ENCODE peak calls at places on chromosomes 5 and 9, in seven cellular contexts. O, U, Z, R, D, N and M are unnamed samples.

GRCh38 chr5:133704411-133704810 is 92.1 kb upstream of the FSTL4 start:
- DNase-seq in O (no peak), U (no peak), Z (no peak), R (no peak), D (peak; percentile 41), N (no peak), M (no peak)

GRCh38 chr5:88808153-88808552 is 74.8 kb downstream of the MEF2C start:
- DNase-seq in O (no peak), U (no peak), Z (no peak), R (no peak), D (no peak), N (no peak), M (no peak)

GRCh38 chr9:19431361-19432171 is 22.8 kb downstream of the ACER2 start:
- DNase-seq in O (no peak), U (peak; percentile 45), Z (no peak), R (peak; percentile 69), D (peak; percentile 78), N (no peak), M (no peak)

GRCh38 chr5:176188506-176189193 is 49.6 kb upstream of the SIMC1 start:
- DNase-seq in O (no peak), U (no peak), Z (no peak), R (no peak), D (no peak), N (no peak), M (no peak)

GRCh38 chr5:10453564-10453963 is 11.9 kb downstream of the ROPN1L start:
- DNase-seq in O (peak; percentile 35), U (peak; percentile 36), Z (no peak), R (peak; percentile 11), D (no peak), N (peak; percentile 53), M (no peak)

GRCh38 chr5:14739538-14739937 is 75.0 kb downstream of the OTULIN start:
- DNase-seq in O (no peak), U (peak; percentile 39), Z (no peak), R (peak; percentile 42), D (no peak), N (peak; percentile 70), M (no peak)

GRCh38 chr5:62093981-62094380 is 212.0 kb upstream of the KIF2A start:
- DNase-seq in O (peak; percentile 42), U (peak; percentile 60), Z (no peak), R (no peak), D (no peak), N (no peak), M (peak; percentile 22)

GRCh38 chr9:120872775-120873502 is 4.0 kb downstream of the PHF19 start:
- DNase-seq in O (no peak), U (no peak), Z (no peak), R (no peak), D (no peak), N (no peak), M (no peak)

GRCh38 chr5:142674438-142675210 is 11.3 kb downstream of the FGF1 start:
- DNase-seq in O (peak; percentile 48), U (peak; percentile 89), Z (no peak), R (peak; percentile 82), D (no peak), N (peak; percentile 61), M (no peak)

GRCh38 chr5:27026791-27027190 is 11.6 kb downstream of the CDH9 start:
- DNase-seq in O (no peak), U (peak; percentile 2), Z (no peak), R (no peak), D (no peak), N (no peak), M (no peak)

GRCh38 chr9:128033609-128034008 is 33.5 kb downstream of the NAIF1 start:
- DNase-seq in O (no peak), U (no peak), Z (no peak), R (no peak), D (no peak), N (no peak), M (no peak)

GRCh38 chr5:35857004-35857345 is 284 bp downstream of the IL7R start:
- DNase-seq in O (no peak), U (peak; percentile 74), Z (no peak), R (no peak), D (no peak), N (no peak), M (no peak)

GRCh38 chr9:37758747-37759146 is 5.1 kb downstream of the TRMT10B start:
- DNase-seq in O (no peak), U (no peak), Z (no peak), R (no peak), D (no peak), N (no peak), M (no peak)

GRCh38 chr9:37751186-37751585 is 2.4 kb upstream of the TRMT10B start:
- DNase-seq in O (no peak), U (no peak), Z (no peak), R (no peak), D (no peak), N (no peak), M (no peak)

GRCh38 chr9:37752646-37753488 is 738 bp upstream of the TRMT10B start:
- DNase-seq in O (no peak), U (no peak), Z (no peak), R (no peak), D (no peak), N (no peak), M (no peak)

GRCh38 chr9:37749129-37749528 is 4.5 kb upstream of the TRMT10B start:
- DNase-seq in O (no peak), U (no peak), Z (no peak), R (no peak), D (no peak), N (no peak), M (no peak)

DNA sequence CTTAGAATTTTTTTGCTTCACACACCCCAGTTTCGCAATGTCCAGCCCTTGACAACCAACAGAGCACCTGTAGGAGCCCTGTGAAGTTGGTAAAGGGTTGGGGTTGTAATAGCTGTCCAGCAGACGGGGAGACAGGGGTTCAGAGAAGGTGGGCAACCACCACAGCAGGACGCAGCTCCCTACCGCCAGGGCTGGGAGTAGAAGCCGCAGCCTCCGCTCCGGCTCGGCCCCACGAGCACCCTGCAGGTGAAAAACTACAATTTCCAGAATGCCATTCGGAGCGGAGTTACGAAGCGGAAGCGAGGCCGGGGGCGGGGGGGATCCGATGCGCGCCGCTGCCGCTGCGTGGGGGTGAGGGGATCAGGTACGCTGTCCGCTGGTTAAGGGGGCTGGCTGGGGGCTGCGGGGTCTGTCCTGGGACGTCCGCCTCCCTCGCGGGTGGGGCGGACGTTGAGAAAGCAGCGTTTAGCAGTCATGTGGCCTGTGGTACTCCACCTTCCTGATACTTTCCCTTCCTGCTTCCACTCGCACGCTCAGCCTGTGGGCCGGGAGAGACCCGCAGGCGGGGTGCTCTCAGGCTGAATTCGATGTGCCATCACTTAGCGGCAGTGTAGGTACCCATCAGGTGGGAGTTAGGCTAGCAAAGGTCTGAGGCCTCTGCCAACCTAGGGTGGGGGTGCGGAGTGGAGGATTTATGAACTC is at the start of gene TRMT10B:
- DNase-seq in O (peak; percentile 34), U (peak; percentile 63), Z (no peak), R (peak; percentile 82), D (peak; percentile 75), N (peak; percentile 69), M (no peak)
- TF ChIP-seq CTCF in O (no peak), U (no peak), Z (no peak), R (peak; percentile 13), D (no peak), N (no peak), M (no peak)

GRCh38 chr5:139435676-139436075 is 3.6 kb downstream of the DNAJC18 start:
- DNase-seq in O (no peak), U (no peak), Z (no peak), R (no peak), D (no peak), N (no peak), M (no peak)

GRCh38 chr5:139443766-139444473 is 4.6 kb upstream of the DNAJC18 start:
- DNase-seq in O (no peak), U (peak; percentile 91), Z (no peak), R (peak; percentile 45), D (peak; percentile 20), N (peak; percentile 65), M (no peak)

GRCh38 chr5:139439013-139439903 is at the start of gene DNAJC18:
- DNase-seq in O (no peak), U (peak; percentile 72), Z (peak; percentile 60), R (peak; percentile 93), D (peak; percentile 97), N (peak; percentile 85), M (peak; percentile 67)

GRCh38 chr5:139438707-139439012 is 665 bp downstream of the DNAJC18 start:
- DNase-seq in O (no peak), U (no peak), Z (no peak), R (no peak), D (peak; percentile 48), N (no peak), M (no peak)
- H3K4me3 ChIP-seq in O (peak overlapping the region; percentile 68), U (peak overlapping the region; percentile 61), Z (peak overlapping the region; percentile 74), R (peak overlapping the region; percentile 76), D (peak overlapping the region; percentile 90), N (peak overlapping the region; percentile 97), M (peak overlapping the region; percentile 80)

GRCh38 chr9:90874194-90874593 is 72.6 kb downstream of the SYK start:
- DNase-seq in O (no peak), U (no peak), Z (no peak), R (no peak), D (no peak), N (no peak), M (no peak)

GRCh38 chr9:90872835-90873294 is 71.2 kb downstream of the SYK start:
- DNase-seq in O (no peak), U (no peak), Z (no peak), R (no peak), D (no peak), N (no peak), M (no peak)

GRCh38 chr9:90873422-90873821 is 71.8 kb downstream of the SYK start:
- DNase-seq in O (no peak), U (no peak), Z (no peak), R (no peak), D (no peak), N (no peak), M (no peak)

GRCh38 chr9:90870646-90871326 is 69.2 kb downstream of the SYK start:
- DNase-seq in O (peak; percentile 9), U (peak; percentile 9), Z (no peak), R (peak; percentile 59), D (no peak), N (peak; percentile 59), M (peak; percentile 14)

GRCh38 chr9:90871327-90871935 is 69.8 kb downstream of the SYK start:
- DNase-seq in O (no peak), U (no peak), Z (no peak), R (peak; percentile 7), D (no peak), N (no peak), M (no peak)
- TF ChIP-seq CTCF in O (no peak), U (no peak), Z (peak; percentile 8), R (no peak), D (no peak), N (no peak), M (no peak)

DNA sequence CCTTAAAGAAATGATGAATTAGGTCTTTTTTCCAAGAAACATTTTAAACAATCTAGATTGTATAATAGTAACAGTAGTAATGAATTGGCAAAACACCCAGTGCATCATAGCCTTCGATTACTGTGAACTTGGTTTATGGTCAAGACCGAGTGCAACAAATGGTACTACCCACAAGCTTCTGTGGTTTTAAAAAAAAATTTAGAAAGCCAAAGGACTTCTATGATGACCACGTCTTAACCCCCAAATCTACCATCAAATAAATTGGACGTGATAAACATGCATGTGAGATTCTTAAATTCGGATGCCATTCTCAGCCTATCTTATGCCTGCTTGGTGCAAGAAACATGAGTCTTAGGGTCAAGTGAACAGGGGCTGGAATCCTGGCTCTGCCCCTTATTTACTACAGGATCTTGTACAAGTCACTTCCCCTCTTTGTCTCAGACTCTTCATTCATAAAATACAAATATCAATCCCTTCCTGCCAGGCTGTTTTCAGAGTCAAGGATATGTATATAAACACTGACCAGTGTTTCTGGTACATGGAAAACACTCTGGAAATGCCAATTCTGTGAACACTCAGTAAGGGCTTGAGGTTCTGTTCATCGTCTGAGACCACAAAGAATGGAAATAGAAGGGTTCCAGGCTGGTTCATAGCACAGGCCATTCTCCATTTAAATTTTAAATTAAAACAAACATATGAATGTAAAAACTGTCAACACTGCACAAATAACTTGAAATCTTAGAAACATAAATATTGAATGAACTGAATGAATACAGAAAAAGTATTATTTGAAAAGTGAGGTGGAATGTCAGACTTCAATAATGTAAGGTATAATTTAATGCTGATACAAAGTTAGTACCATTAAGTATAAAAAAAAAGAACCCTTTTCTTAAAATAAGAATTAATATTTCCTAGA is 107.8 kb downstream of the NR6A1 start:
- DNase-seq in O (no peak), U (peak; percentile 54), Z (no peak), R (no peak), D (no peak), N (no peak), M (no peak)
- H3K4me3 ChIP-seq in O (no peak overlapping the region), U (no peak overlapping the region), Z (no peak overlapping the region), R (no peak overlapping the region), D (no peak overlapping the region), N (no peak overlapping the region), M (no peak overlapping the region)